ENCODE peak calls at places on chromosomes 5 and 9, in eight cellular contexts. One of them, this sample, is unnamed.

GRCh38 chr5:51279983-51280382 is 103.3 kb upstream of the ISL1 start:
- DNase-seq in neuronal stem cell: no peak
- DNase-seq in epithelial cell of proximal tubule: no peak
- DNase-seq in prostate gland: no peak
- DNase-seq in AG04449: no peak
- DNase-seq in ovary: no peak
- DNase-seq in colonic mucosa: no peak
- DNase-seq in heart left ventricle: no peak
- DNase-seq in this sample: no peak

GRCh38 chr5:62260510-62260909 is 45.5 kb upstream of the KIF2A start:
- DNase-seq in prostate gland: no peak
- DNase-seq in ovary: no peak
- DNase-seq in heart left ventricle: no peak
- DNase-seq in epithelial cell of proximal tubule: no peak
- DNase-seq in AG04449: no peak
- DNase-seq in neuronal stem cell: no peak
- DNase-seq in colonic mucosa: no peak
- DNase-seq in this sample: no peak

GRCh38 chr9:124285903-124286291 is 28.1 kb downstream of the NEK6 start:
- DNase-seq in neuronal stem cell: no peak
- DNase-seq in epithelial cell of proximal tubule: peak
- DNase-seq in prostate gland: no peak
- DNase-seq in AG04449: peak
- DNase-seq in ovary: peak
- DNase-seq in colonic mucosa: peak
- DNase-seq in heart left ventricle: peak
- DNase-seq in this sample: peak

GRCh38 chr5:142357469-142358090 is 32.8 kb upstream of the SPRY4 start:
- DNase-seq in prostate gland: no peak
- DNase-seq in ovary: no peak
- DNase-seq in heart left ventricle: no peak
- DNase-seq in colonic mucosa: no peak
- DNase-seq in neuronal stem cell: no peak
- DNase-seq in AG04449: no peak
- DNase-seq in epithelial cell of proximal tubule: no peak
- DNase-seq in this sample: no peak

GRCh38 chr5:9971301-9971700 is 278.4 kb downstream of the ATPSCKMT start:
- DNase-seq in AG04449: no peak
- DNase-seq in neuronal stem cell: no peak
- DNase-seq in colonic mucosa: no peak
- DNase-seq in prostate gland: no peak
- DNase-seq in heart left ventricle: no peak
- DNase-seq in ovary: no peak
- DNase-seq in epithelial cell of proximal tubule: no peak
- DNase-seq in this sample: no peak

GRCh38 chr5:159955056-159955624 is 38.9 kb downstream of the ADRA1B start:
- DNase-seq in epithelial cell of proximal tubule: no peak
- DNase-seq in heart left ventricle: no peak
- DNase-seq in neuronal stem cell: no peak
- DNase-seq in AG04449: no peak
- DNase-seq in colonic mucosa: no peak
- DNase-seq in prostate gland: no peak
- DNase-seq in ovary: no peak
- DNase-seq in this sample: no peak

GRCh38 chr9:136043386-136044054 is 51.6 kb downstream of the NACC2 start:
- DNase-seq in colonic mucosa: no peak
- DNase-seq in prostate gland: no peak
- DNase-seq in neuronal stem cell: no peak
- DNase-seq in epithelial cell of proximal tubule: no peak
- DNase-seq in heart left ventricle: no peak
- DNase-seq in AG04449: no peak
- DNase-seq in ovary: no peak
- DNase-seq in this sample: no peak

GRCh38 chr9:115300896-115301295 is 182.9 kb upstream of the TNC start:
- DNase-seq in ovary: no peak
- DNase-seq in colonic mucosa: no peak
- DNase-seq in neuronal stem cell: no peak
- DNase-seq in heart left ventricle: no peak
- DNase-seq in AG04449: no peak
- DNase-seq in prostate gland: no peak
- DNase-seq in epithelial cell of proximal tubule: no peak
- DNase-seq in this sample: no peak

GRCh38 chr9:108377382-108377781 is 478.4 kb downstream of the ACTL7B start:
- DNase-seq in ovary: no peak
- DNase-seq in prostate gland: no peak
- DNase-seq in colonic mucosa: no peak
- DNase-seq in AG04449: no peak
- DNase-seq in heart left ventricle: no peak
- DNase-seq in neuronal stem cell: no peak
- DNase-seq in epithelial cell of proximal tubule: no peak
- DNase-seq in this sample: no peak

GRCh38 chr5:74895906-74896305 is 29.7 kb upstream of the FAM169A start:
- DNase-seq in colonic mucosa: no peak
- DNase-seq in heart left ventricle: peak
- DNase-seq in ovary: peak
- DNase-seq in AG04449: peak
- DNase-seq in epithelial cell of proximal tubule: peak
- DNase-seq in prostate gland: peak
- DNase-seq in neuronal stem cell: no peak
- DNase-seq in this sample: peak

GRCh38 chr9:133137451-133138231 is 16.6 kb upstream of the RALGDS start:
- DNase-seq in AG04449: no peak
- DNase-seq in prostate gland: peak
- DNase-seq in heart left ventricle: no peak
- DNase-seq in epithelial cell of proximal tubule: no peak
- DNase-seq in neuronal stem cell: no peak
- DNase-seq in ovary: no peak
- DNase-seq in colonic mucosa: no peak
- DNase-seq in this sample: no peak

GRCh38 chr9:137671721-137672120 is 52.9 kb downstream of the EHMT1 start:
- DNase-seq in heart left ventricle: no peak
- DNase-seq in colonic mucosa: no peak
- DNase-seq in ovary: no peak
- DNase-seq in epithelial cell of proximal tubule: no peak
- DNase-seq in AG04449: no peak
- DNase-seq in neuronal stem cell: no peak
- DNase-seq in prostate gland: no peak
- DNase-seq in this sample: no peak
- H3K4me3 ChIP-seq in heart left ventricle: no peak
- H3K4me3 ChIP-seq in colonic mucosa: no peak
- H3K4me3 ChIP-seq in ovary: no peak
- H3K4me3 ChIP-seq in epithelial cell of proximal tubule: no peak
- H3K4me3 ChIP-seq in AG04449: no peak
- H3K4me3 ChIP-seq in neuronal stem cell: no peak
- H3K4me3 ChIP-seq in prostate gland: no peak
- H3K4me3 ChIP-seq in this sample: no peak

GRCh38 chr5:112923988-112924387 is 2.0 kb upstream of the REEP5 start:
- DNase-seq in neuronal stem cell: no peak
- DNase-seq in heart left ventricle: no peak
- DNase-seq in colonic mucosa: no peak
- DNase-seq in ovary: no peak
- DNase-seq in prostate gland: no peak
- DNase-seq in epithelial cell of proximal tubule: no peak
- DNase-seq in AG04449: no peak
- DNase-seq in this sample: no peak

GRCh38 chr5:112921031-112921832 is 795 bp downstream of the REEP5 start:
- DNase-seq in prostate gland: peak
- DNase-seq in colonic mucosa: peak
- DNase-seq in AG04449: no peak
- DNase-seq in heart left ventricle: peak
- DNase-seq in ovary: peak
- DNase-seq in epithelial cell of proximal tubule: no peak
- DNase-seq in neuronal stem cell: peak
- DNase-seq in this sample: no peak

GRCh38 chr5:112921833-112922817 is at the start of gene REEP5:
- DNase-seq in heart left ventricle: peak
- DNase-seq in ovary: peak
- DNase-seq in AG04449: no peak
- DNase-seq in prostate gland: peak
- DNase-seq in colonic mucosa: peak
- DNase-seq in neuronal stem cell: peak
- DNase-seq in epithelial cell of proximal tubule: no peak
- DNase-seq in this sample: no peak

GRCh38 chr5:112918679-112919078 is 3.3 kb downstream of the REEP5 start:
- DNase-seq in prostate gland: no peak
- DNase-seq in heart left ventricle: no peak
- DNase-seq in epithelial cell of proximal tubule: peak
- DNase-seq in AG04449: no peak
- DNase-seq in colonic mucosa: no peak
- DNase-seq in ovary: no peak
- DNase-seq in neuronal stem cell: no peak
- DNase-seq in this sample: no peak

DNA sequence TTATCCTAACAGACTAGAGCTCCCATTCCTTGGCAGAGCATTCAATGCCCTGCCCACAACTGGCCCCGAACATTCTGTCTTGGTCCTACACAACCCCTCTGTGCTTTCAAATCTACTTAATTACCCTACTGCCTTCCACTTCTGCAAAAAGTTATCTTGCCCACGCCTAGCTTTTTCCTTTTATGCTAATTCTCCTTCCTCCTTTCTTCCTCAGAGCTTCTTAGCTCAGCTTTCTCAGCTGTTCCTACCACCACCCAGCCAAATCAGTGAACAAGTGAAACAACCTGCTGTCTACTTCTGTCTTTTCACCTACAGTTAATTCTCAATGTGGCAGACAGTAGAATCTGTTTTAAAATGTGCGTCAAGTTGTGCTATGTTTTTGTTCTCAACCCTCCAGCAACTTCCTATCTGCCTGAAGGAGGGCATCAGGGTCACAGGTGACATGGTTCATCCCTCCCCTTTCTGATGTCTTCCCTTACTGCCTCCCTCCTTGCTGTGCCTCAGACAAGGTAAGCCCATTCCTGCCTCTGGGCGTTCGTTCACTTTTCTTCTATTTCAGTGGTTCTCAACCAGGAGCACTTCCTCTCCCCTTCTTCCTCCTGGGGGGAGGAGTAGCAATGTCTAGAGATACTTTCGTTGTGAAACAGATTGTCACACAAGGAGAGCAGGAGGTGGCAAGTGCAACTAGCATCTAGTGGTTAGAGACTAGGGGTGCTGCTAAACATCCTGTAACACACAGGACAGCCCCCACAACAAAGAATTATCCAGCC is 1.3 kb upstream of the REEP5 start:
- DNase-seq in epithelial cell of proximal tubule: no peak
- DNase-seq in colonic mucosa: no peak
- DNase-seq in prostate gland: no peak
- DNase-seq in ovary: no peak
- DNase-seq in heart left ventricle: no peak
- DNase-seq in neuronal stem cell: no peak
- DNase-seq in AG04449: no peak
- DNase-seq in this sample: no peak
- H3K4me3 ChIP-seq in epithelial cell of proximal tubule: no peak
- H3K4me3 ChIP-seq in colonic mucosa: no peak
- H3K4me3 ChIP-seq in prostate gland: no peak
- H3K4me3 ChIP-seq in ovary: no peak
- H3K4me3 ChIP-seq in heart left ventricle: peak
- H3K4me3 ChIP-seq in neuronal stem cell: no peak
- H3K4me3 ChIP-seq in AG04449: no peak
- H3K4me3 ChIP-seq in this sample: no peak

DNA sequence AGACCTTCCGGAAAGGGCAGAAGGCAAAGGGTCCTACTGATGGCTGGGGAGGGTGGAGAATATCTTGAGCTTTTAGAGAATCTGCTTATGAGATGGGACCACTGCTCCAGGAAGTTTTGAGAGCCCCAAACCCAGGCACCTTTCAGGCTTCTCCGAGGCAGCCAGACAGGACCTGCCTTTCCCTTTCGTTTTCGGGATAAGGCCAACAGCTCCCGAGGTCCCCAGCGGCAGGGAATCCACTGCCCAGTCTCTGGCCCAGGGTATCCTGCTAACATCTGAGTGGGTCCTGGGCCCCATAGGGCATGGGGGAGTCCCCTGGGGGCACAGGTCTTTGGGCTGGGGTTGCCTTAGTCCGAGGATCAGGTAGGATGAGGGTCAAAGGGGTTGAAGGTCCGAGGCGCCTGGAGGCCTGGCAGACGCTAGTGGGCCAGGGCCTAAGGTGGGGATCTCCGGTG is 3.3 kb downstream of the PITX1 start:
- DNase-seq in ovary: no peak
- DNase-seq in AG04449: no peak
- DNase-seq in epithelial cell of proximal tubule: no peak
- DNase-seq in prostate gland: no peak
- DNase-seq in neuronal stem cell: no peak
- DNase-seq in colonic mucosa: no peak
- DNase-seq in heart left ventricle: no peak
- DNase-seq in this sample: no peak
- H3K4me3 ChIP-seq in ovary: no peak
- H3K4me3 ChIP-seq in AG04449: peak
- H3K4me3 ChIP-seq in epithelial cell of proximal tubule: peak
- H3K4me3 ChIP-seq in prostate gland: peak
- H3K4me3 ChIP-seq in neuronal stem cell: no peak
- H3K4me3 ChIP-seq in colonic mucosa: peak
- H3K4me3 ChIP-seq in heart left ventricle: peak
- H3K4me3 ChIP-seq in this sample: peak

GRCh38 chr9:98930792-98931191 is 12.9 kb upstream of the COL15A1 start:
- DNase-seq in heart left ventricle: no peak
- DNase-seq in AG04449: no peak
- DNase-seq in neuronal stem cell: no peak
- DNase-seq in ovary: no peak
- DNase-seq in epithelial cell of proximal tubule: no peak
- DNase-seq in colonic mucosa: no peak
- DNase-seq in prostate gland: no peak
- DNase-seq in this sample: no peak

GRCh38 chr9:98929096-98929495 is 14.6 kb upstream of the COL15A1 start:
- DNase-seq in colonic mucosa: no peak
- DNase-seq in heart left ventricle: no peak
- DNase-seq in AG04449: peak
- DNase-seq in ovary: no peak
- DNase-seq in prostate gland: no peak
- DNase-seq in epithelial cell of proximal tubule: no peak
- DNase-seq in neuronal stem cell: no peak
- DNase-seq in this sample: no peak

GRCh38 chr9:98931543-98931942 is 12.2 kb upstream of the COL15A1 start:
- DNase-seq in heart left ventricle: no peak
- DNase-seq in neuronal stem cell: no peak
- DNase-seq in colonic mucosa: no peak
- DNase-seq in ovary: no peak
- DNase-seq in epithelial cell of proximal tubule: no peak
- DNase-seq in prostate gland: no peak
- DNase-seq in AG04449: no peak
- DNase-seq in this sample: no peak

GRCh38 chr9:98931990-98932389 is 11.7 kb upstream of the COL15A1 start:
- DNase-seq in AG04449: no peak
- DNase-seq in prostate gland: no peak
- DNase-seq in colonic mucosa: no peak
- DNase-seq in heart left ventricle: no peak
- DNase-seq in neuronal stem cell: no peak
- DNase-seq in ovary: no peak
- DNase-seq in epithelial cell of proximal tubule: no peak
- DNase-seq in this sample: no peak

DNA sequence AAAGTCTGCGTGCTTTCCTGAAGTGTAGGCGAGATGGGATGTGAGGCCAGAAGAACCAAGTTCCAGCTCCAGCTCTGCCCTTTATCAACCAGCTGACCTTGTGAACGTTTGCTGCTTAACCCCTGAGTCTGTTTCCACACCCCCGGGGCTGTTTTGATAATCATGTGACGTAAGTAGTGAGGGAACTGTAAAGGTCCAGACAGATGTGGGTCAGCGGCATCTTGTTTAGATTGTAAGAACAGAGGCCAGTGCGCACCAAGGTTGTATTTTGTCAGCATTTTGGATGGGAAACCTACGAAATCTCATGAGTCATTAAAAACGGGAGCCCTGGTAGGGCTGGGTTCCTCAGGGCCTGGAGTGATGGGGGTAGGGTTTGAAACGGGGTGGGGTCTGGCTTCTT is 13.8 kb upstream of the COL15A1 start:
- DNase-seq in prostate gland: no peak
- DNase-seq in colonic mucosa: no peak
- DNase-seq in AG04449: no peak
- DNase-seq in ovary: peak
- DNase-seq in heart left ventricle: no peak
- DNase-seq in epithelial cell of proximal tubule: no peak
- DNase-seq in neuronal stem cell: no peak
- DNase-seq in this sample: no peak
- H3K4me3 ChIP-seq in prostate gland: no peak
- H3K4me3 ChIP-seq in colonic mucosa: no peak
- H3K4me3 ChIP-seq in AG04449: no peak
- H3K4me3 ChIP-seq in ovary: no peak
- H3K4me3 ChIP-seq in heart left ventricle: no peak
- H3K4me3 ChIP-seq in epithelial cell of proximal tubule: no peak
- H3K4me3 ChIP-seq in neuronal stem cell: no peak
- H3K4me3 ChIP-seq in this sample: no peak

This sample was measured in skeletal muscle cell.